ENCODE peak calls at places on chromosomes 6 and 20, in four cellular contexts. M is H9, U is foreskin fibroblast, I is tibial nerve. Q is an unnamed sample.

GRCh38 chr6:14826456-14826855 is 419.4 kb upstream of the JARID2 start:
- DNase-seq in M (no peak), U (no peak), I (no peak), Q (no peak)

GRCh38 chr6:13629459-13630116 is 14.5 kb downstream of the NOL7 start:
- DNase-seq in M (no peak), U (no peak), I (no peak), Q (no peak)

GRCh38 chr20:53215166-53215565 is 243.0 kb downstream of the TSHZ2 start:
- DNase-seq in M (no peak), U (no peak), I (no peak), Q (no peak)

GRCh38 chr6:52138284-52138683 is 47.9 kb upstream of the IL17A start:
- DNase-seq in M (no peak), U (no peak), I (no peak), Q (no peak)

GRCh38 chr6:16316741-16317251 is 78.4 kb downstream of the GMPR start:
- DNase-seq in M (peak), U (peak), I (peak), Q (peak)

GRCh38 chr6:152952045-152952444 is 30.8 kb downstream of the FBXO5 start:
- DNase-seq in M (no peak), U (peak), I (no peak), Q (no peak)

GRCh38 chr6:11500008-11500407 is 37.5 kb upstream of the TMEM170B start:
- DNase-seq in M (no peak), U (no peak), I (no peak), Q (no peak)

GRCh38 chr20:53834044-53834442 is 236.4 kb downstream of the BCAS1 start:
- DNase-seq in M (no peak), U (no peak), I (no peak), Q (no peak)

GRCh38 chr20:51540585-51540984 is 1.9 kb downstream of the NFATC2 start:
- DNase-seq in M (no peak), U (no peak), I (no peak), Q (no peak)

GRCh38 chr6:165632194-165632593 is 30.8 kb downstream of the PDE10A start:
- DNase-seq in M (no peak), U (no peak), I (no peak), Q (no peak)

GRCh38 chr20:1754306-1754705 is 96.7 kb upstream of the SIRPG start:
- DNase-seq in M (no peak), U (no peak), I (no peak), Q (no peak)

GRCh38 chr20:40493071-40493470 is 196.0 kb downstream of the MAFB start:
- DNase-seq in M (no peak), U (peak), I (peak), Q (no peak)

GRCh38 chr20:5535211-5535756 is 214.9 kb upstream of the SHLD1 start:
- DNase-seq in M (no peak), U (peak), I (no peak), Q (no peak)

GRCh38 chr20:21702553-21703467 is 2.7 kb upstream of the PAX1 start:
- DNase-seq in M (peak), U (peak), I (peak), Q (peak)

GRCh38 chr6:113383701-113384100 is 473.4 kb upstream of the MARCKS start:
- DNase-seq in M (no peak), U (no peak), I (no peak), Q (no peak)

GRCh38 chr6:129267028-129267427 is 384.1 kb downstream of the LAMA2 start:
- DNase-seq in M (no peak), U (no peak), I (no peak), Q (peak)

GRCh38 chr6:152572395-152573061 is 64.6 kb downstream of the SYNE1 start:
- DNase-seq in M (no peak), U (peak), I (no peak), Q (no peak)

GRCh38 chr20:52105045-52105572 is 86.5 kb downstream of the ZFP64 start:
- DNase-seq in M (peak), U (peak), I (no peak), Q (peak)

GRCh38 chr6:157965387-157965786 is 16.3 kb upstream of the SYNJ2 start:
- DNase-seq in M (peak), U (no peak), I (no peak), Q (no peak)

GRCh38 chr6:163446529-163446928 is 32.0 kb downstream of the QKI start:
- DNase-seq in M (no peak), U (no peak), I (no peak), Q (no peak)

DNA sequence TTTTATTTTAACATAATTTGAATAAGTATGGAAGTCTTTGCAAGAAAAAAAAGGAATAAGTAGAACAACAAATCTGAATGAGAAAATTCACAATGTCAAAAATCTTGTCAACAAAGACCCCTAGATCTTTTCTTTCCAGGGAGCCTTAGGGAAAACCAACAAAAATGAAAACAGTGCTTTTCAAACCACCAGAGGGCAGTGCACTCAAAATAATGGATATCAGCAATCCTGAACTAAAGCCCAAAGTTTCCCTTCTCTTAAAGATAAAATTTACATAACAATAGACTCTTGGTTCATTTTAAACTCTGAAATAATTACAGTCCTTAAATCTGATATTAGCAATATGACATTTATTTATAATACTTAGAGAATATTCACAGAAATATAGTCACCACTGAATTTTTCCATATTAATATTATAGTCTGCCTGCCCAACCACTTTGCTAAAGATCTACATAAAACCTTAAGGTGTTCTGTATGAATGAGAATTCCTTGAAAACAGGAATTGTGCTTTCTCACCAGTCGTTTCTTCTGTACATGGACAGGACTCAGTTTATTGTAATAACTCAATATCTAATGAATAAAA is 105.3 kb upstream of the BMP5 start:
- DNase-seq in M (no peak), U (no peak), I (peak), Q (no peak)
- TF ChIP-seq CTCF in M (peak), U (peak), I (peak), Q (peak)

DNA sequence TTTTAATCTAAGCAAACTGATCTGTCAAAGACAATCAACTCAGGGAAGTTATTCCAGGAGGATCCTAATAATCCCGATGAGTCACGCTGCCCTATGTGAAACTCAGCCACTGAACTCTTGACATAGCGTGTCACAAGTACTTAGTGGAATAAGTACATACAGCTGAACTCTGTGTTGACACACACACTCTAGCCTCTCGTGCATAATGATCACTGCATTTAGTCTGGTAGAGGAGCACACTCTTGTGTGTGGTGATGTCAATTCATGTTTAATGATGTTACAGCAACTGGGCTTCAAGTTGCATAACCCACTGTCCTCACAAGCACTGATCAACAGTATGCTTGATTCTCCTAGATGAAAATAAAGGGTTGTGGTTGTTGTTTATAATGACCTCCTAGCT is 148.3 kb downstream of the HACE1 start:
- DNase-seq in M (no peak), U (peak), I (no peak), Q (no peak)
- TF ChIP-seq CTCF in M (no peak), U (no peak), I (no peak), Q (no peak)

GRCh38 chr20:50344232-50345071 is 153.8 kb downstream of the CEBPB start:
- DNase-seq in M (peak), U (no peak), I (no peak), Q (no peak)
- TF ChIP-seq CTCF in M (peak), U (no peak), I (no peak), Q (no peak)

GRCh38 chr6:34858681-34859080 is 29.2 kb downstream of the TAF11 start:
- DNase-seq in M (no peak), U (no peak), I (no peak), Q (no peak)
- TF ChIP-seq CTCF in M (peak), U (no peak), I (no peak), Q (no peak)

GRCh38 chr6:28896505-28897392 is 27.0 kb downstream of the TRIM27 start:
- DNase-seq in M (peak), U (no peak), I (peak), Q (peak)
- TF ChIP-seq CTCF in M (peak), U (peak), I (no peak), Q (peak)

DNA sequence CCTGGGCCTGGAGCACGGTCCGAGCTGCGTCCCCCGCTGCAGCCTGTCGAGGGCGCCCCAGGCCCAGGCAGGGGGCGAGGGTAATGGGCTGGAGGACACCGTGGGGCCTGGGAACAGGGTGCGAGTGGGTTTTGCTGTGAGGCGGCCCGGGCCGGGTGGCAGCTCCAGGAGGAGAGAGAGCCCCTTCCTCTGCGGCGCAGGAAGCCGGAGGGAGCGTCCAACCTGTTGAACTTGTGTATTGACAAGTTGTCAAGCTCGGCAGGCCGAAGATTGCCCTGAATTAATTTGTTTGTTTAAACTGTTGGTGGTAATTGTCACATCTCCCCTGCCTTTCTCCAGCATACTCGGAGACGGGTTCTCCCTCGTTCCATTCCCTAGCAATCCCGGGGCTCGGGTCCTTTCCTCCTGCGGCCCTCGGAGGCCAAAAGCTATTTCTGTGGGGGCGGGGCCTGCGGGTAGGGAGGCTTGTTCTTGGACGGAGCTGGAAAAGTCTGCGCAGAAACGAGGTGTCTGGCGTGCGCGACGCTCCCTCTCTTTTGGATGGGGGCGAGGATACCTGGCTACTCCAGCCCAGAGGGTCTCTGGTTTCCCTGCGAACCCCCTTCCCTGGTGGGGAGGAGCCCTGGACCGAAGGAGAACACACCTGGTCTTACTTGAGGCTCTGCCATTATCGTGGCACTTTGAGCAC is 9.9 kb downstream of the NR2E1 start:
- DNase-seq in M (peak), U (no peak), I (no peak), Q (no peak)
- TF ChIP-seq CTCF in M (peak), U (no peak), I (no peak), Q (peak)

GRCh38 chr6:90496617-90497016 is 90.3 kb downstream of the MAP3K7 start:
- DNase-seq in M (no peak), U (no peak), I (no peak), Q (no peak)
- TF ChIP-seq CTCF in M (no peak), U (no peak), I (no peak), Q (no peak)

GRCh38 chr20:64255361-64256281 is at the start of gene PCMTD2:
- DNase-seq in M (peak), U (peak), I (peak), Q (peak)
- TF ChIP-seq CTCF in M (no peak), U (no peak), I (no peak), Q (no peak)

DNA sequence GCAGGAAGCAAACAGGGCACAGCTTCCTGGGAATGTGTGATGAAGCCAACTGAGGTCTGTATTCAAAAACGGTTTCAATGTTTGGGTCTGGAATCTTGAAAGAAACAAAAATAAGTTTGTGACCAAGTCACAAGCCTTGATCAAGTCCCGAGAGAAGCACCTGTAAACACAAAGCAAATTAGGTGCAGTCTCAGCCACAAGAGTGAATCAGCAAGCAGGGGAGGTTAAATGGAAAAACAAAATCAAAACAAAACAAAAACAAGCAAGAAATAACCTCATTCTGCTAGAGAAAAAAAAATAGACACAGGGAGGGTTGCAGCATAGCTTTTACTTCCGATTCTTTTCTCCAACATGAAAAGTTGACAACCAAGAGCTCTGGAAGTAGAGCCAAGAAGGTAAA is 201.7 kb downstream of the CLIC5 start:
- DNase-seq in M (no peak), U (no peak), I (no peak), Q (no peak)
- TF ChIP-seq CTCF in M (no peak), U (no peak), I (no peak), Q (no peak)

Q was measured in glutamatergic neuron.